ENCODE peak calls at places on chromosomes 1 and 21, in nine cellular contexts. B, Z, T, L, A, H, O, V and R are unnamed samples.

GRCh38 chr1:38527373-38527966 is 332.1 kb downstream of the RRAGC start:
- DNase-seq in T (no peak), L (no peak), O (no peak), H (no peak), B (no peak), A (no peak), Z (no peak), V (no peak), R (peak)

GRCh38 chr1:26696191-26696644 is 403 bp downstream of the ARID1A start:
- DNase-seq in T (no peak), H (peak), A (no peak), L (no peak), Z (no peak), O (no peak), V (no peak), B (no peak), R (no peak)

GRCh38 chr1:229230136-229230892 is 40.6 kb upstream of the RAB4A start:
- DNase-seq in O (no peak), A (no peak), Z (no peak), T (peak), H (no peak), L (no peak), B (no peak), V (no peak), R (no peak)

GRCh38 chr1:7509593-7509992 is 261.5 kb upstream of the VAMP3 start:
- DNase-seq in Z (no peak), L (no peak), H (no peak), B (no peak), O (no peak), A (no peak), T (no peak), V (no peak), R (no peak)

GRCh38 chr1:16921391-16922185 is at the start of gene CROCC:
- DNase-seq in Z (no peak), H (no peak), T (peak), B (peak), A (no peak), L (peak), O (no peak), V (no peak), R (no peak)

GRCh38 chr1:226337294-226337870 is 28.4 kb upstream of the LIN9 start:
- DNase-seq in L (no peak), H (no peak), O (no peak), A (no peak), B (no peak), T (no peak), V (no peak), Z (no peak), R (no peak)

GRCh38 chr1:16042096-16042495 is 1.5 kb upstream of the CLCNKB start:
- DNase-seq in V (no peak), T (no peak), H (no peak), A (no peak), B (no peak), O (no peak), Z (no peak), L (no peak), R (no peak)

GRCh38 chr1:25926731-25927496 is 20.7 kb upstream of the STMN1 start:
- DNase-seq in B (no peak), V (no peak), T (no peak), O (peak), A (no peak), Z (no peak), L (no peak), H (no peak), R (no peak)

GRCh38 chr1:68049941-68050878 is at the start of gene DIRAS3:
- DNase-seq in H (peak), A (no peak), V (peak), T (no peak), L (peak), Z (peak), B (peak), O (peak), R (no peak)

GRCh38 chr1:224189561-224189960 is 6.5 kb downstream of the DEGS1 start:
- DNase-seq in Z (no peak), O (no peak), L (no peak), T (no peak), H (no peak), A (no peak), V (no peak), B (no peak), R (no peak)

GRCh38 chr1:225919906-225920305 is 4.1 kb downstream of the PYCR2 start:
- DNase-seq in H (peak), V (no peak), B (peak), O (peak), A (peak), T (peak), Z (peak), L (peak), R (no peak)

GRCh38 chr1:48858200-48858599 is 81.5 kb upstream of the BEND5 start:
- DNase-seq in Z (peak), O (no peak), B (no peak), T (no peak), L (no peak), V (no peak), A (no peak), H (no peak), R (no peak)

GRCh38 chr1:178551940-178552339 is 39.0 kb downstream of the TEX35 start:
- DNase-seq in B (no peak), Z (no peak), H (no peak), A (no peak), T (no peak), O (peak), V (no peak), L (no peak), R (no peak)

GRCh38 chr1:112849425-112849966 is 106.5 kb downstream of the SLC16A1 start:
- DNase-seq in L (peak), O (no peak), B (peak), T (peak), V (peak), H (no peak), Z (peak), A (no peak), R (no peak)

GRCh38 chr1:33349081-33349759 is 28.3 kb upstream of the A3GALT2 start:
- DNase-seq in T (peak), B (peak), O (peak), Z (peak), H (no peak), V (peak), A (no peak), L (peak), R (no peak)

GRCh38 chr1:94255476-94255875 is 18.1 kb upstream of the ARHGAP29 start:
- DNase-seq in B (peak), L (no peak), T (no peak), H (no peak), A (no peak), O (no peak), V (no peak), Z (no peak), R (no peak)

GRCh38 chr1:218813247-218813646 is 360.4 kb upstream of the LYPLAL1 start:
- DNase-seq in O (no peak), T (peak), V (no peak), A (no peak), B (peak), L (peak), Z (no peak), H (no peak), R (no peak)

GRCh38 chr1:225440380-225440957 is 12.6 kb upstream of the LBR start:
- DNase-seq in L (no peak), V (no peak), T (no peak), O (no peak), H (no peak), A (no peak), Z (no peak), B (no peak), R (no peak)

GRCh38 chr21:29299906-29300546 is 1.3 kb downstream of the BACH1 start:
- DNase-seq in O (peak), T (peak), A (peak), H (no peak), L (peak), B (peak), V (peak), Z (peak), R (peak)

GRCh38 chr1:27784664-27785063 is 11.6 kb downstream of the STX12 start:
- DNase-seq in Z (no peak), O (no peak), T (no peak), B (no peak), L (no peak), V (no peak), H (no peak), A (no peak), R (no peak)

GRCh38 chr1:94898486-94899385 is 28.2 kb downstream of the CNN3 start:
- DNase-seq in T (no peak), L (peak), H (no peak), B (no peak), A (no peak), Z (peak), V (no peak), O (no peak), R (no peak)

GRCh38 chr1:75614455-75615379 is 3.8 kb upstream of the SLC44A5 start:
- DNase-seq in A (no peak), H (peak), B (peak), T (peak), V (peak), O (peak), Z (peak), L (peak), R (no peak)

GRCh38 chr1:78492376-78492950 is 1.7 kb downstream of the PTGFR start:
- DNase-seq in O (no peak), V (no peak), Z (peak), A (no peak), T (peak), L (no peak), H (peak), B (no peak), R (no peak)

GRCh38 chr1:32447469-32448185 is 17.2 kb upstream of the ZBTB8B start:
- DNase-seq in O (no peak), B (peak), H (no peak), L (peak), Z (peak), V (no peak), T (peak), A (peak), R (no peak)

GRCh38 chr1:229972600-229973296 is 94.3 kb upstream of the GALNT2 start:
- DNase-seq in V (peak), B (no peak), Z (no peak), L (no peak), T (peak), H (no peak), A (no peak), O (no peak), R (no peak)

GRCh38 chr21:39515684-39516083 is 63.9 kb downstream of the SH3BGR start:
- DNase-seq in T (no peak), L (no peak), A (no peak), O (no peak), Z (no peak), B (no peak), V (no peak), H (no peak), R (no peak)

GRCh38 chr1:7941437-7941793 is 776 bp upstream of the TNFRSF9 start:
- DNase-seq in V (no peak), A (no peak), T (no peak), H (no peak), B (no peak), L (no peak), O (no peak), Z (no peak), R (no peak)

DNA sequence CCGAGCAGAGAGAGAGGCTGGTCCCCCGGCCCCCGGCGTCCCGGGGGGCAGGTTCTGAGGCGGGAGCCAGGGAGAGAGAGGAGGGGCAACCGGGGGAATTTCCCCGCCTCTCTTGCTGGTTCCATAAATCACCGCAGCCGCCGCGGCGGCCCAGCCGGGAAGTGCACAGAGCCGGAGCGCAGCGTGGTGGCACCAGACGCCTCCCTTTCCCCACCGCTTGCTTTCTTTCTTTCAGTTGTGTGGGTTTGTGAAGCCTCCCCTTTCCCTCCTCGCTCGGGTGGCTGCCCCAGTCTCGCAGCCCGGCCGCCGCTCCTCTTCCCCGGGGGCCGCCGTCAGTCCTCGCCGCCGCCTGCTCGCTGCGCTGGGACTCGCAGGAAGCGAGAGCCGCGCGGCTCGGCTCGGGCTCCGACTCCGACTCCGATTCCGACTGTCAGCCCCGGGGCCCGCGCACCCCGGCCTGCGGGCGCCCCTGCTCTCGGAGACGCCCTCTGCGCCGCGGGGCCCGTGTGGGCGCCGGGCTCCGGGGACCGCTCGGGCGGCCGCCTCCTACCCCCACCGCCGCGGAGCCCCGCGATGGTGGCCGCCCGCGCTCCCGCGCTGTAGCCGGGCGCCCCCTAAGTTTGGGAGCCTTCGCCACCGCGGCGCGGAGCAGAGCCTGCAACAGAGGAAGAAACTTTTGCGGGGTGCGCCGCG is at the start of gene CACHD1:
- DNase-seq in O (peak), H (peak), T (peak), A (peak), Z (peak), L (peak), V (peak), B (peak), R (peak)
- TF ChIP-seq CTCF in O (peak), H (peak), T (peak), A (peak), Z (peak), L (peak), V (no peak), B (peak), R (no peak)

DNA sequence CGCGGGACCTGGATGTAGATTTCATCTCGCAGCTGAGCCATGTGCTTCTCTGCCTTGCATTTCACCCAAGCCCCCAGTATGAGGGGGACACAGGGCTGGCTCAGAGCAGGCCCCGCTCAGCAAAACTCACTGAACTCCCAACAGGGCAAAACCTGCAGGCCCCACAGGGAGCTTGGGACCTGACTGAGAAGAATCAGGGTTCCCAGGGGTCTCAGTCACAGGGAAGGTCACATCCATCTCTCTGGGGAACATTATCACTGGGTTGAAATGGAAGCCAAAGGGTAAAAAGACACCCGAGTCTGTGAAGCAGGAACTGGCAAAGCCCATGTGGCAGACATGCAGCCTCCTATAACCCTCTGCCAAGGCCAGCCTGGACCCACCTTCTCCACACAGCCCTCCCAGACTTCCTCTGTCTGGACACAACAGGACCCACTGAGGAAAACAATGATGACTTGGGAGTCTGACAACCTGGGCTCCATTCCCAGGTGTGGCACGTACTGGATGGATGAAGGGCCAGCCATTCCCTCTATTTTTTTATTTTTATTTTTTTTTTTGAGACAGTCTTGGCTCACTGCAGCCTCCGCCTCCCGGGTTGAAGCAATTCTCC is 11.7 kb downstream of the HSPG2 start:
- DNase-seq in A (no peak), Z (no peak), O (no peak), B (no peak), L (no peak), T (no peak), V (no peak), H (no peak), R (no peak)
- H3K4me3 ChIP-seq in A (no peak), Z (no peak), O (no peak), B (no peak), L (no peak), T (no peak), V (no peak), H (no peak), R (no peak)

DNA sequence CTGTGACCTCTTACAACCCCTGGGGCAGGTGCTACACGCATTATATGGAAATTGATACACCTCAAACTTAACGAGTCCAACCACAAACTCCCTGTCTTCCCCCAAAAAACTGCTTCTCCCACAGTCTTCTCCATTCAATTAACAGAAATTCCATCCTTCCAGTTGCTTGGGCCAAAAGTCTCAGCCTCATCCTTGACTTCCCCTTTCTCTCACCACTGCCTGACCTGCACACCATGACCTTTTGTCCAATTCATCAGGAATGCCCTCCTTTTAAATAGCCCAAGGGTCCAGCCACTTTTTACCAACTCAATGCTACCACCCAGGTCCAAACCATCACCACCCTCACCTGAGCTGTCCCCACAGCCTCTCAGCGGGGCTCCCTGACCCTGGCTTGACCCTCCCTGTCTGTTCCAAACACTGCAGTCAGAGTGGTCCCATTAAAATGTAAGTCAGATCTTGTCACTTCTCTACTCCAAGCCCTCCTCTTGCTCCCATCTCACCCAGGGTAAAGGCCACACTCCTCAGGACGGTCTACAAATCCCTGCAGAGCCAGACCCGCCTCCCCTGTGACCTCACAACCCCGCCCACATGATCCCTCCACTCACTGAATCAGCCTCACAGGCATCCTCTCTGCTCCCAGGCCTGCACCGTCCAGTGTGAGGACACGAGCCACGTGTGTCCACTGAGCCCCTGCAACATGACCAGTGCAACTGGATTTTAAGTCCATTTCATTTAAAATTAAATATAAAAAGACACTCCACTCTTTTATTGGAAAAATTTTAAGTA is 18.5 kb downstream of the KCNN3 start:
- DNase-seq in B (no peak), O (no peak), L (no peak), V (no peak), T (no peak), H (no peak), Z (no peak), A (no peak), R (no peak)
- TF ChIP-seq CTCF in B (no peak), O (no peak), L (no peak), V (no peak), T (no peak), H (no peak), Z (no peak), A (no peak), R (no peak)

DNA sequence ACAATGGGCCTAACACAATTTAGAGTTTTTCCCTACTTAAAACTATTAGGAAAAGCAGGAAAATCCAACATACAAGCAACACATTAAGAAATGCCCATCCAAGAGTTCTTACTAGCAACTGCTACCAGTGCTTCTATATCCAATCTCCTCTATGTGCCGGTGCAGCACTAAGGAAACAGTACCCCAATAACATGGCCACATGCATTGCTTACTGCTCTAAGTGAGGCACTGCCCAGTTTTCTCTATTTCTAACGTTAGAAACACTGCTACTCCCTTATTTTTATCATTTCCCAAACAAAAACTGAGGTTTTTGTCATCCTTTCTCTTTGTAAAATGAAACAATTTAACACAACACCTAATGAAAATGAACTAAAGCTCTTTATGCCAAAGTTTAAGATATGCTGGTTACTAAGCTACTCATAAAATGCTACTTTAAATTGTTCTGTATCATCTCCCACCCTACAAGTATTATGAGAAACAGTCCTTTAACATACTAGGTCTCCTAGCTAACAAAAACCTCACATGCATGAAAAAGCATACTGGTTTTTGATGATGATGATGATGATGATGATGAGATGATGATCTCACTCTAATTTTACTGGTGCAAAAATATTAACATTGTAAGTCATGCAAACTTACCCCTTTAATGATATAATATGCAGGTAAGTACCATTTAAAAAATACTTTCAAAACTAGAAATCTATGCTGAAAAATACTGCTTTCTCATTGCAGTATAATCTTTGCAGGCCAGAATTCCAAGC is 90.7 kb upstream of the TTC39A start:
- DNase-seq in L (no peak), Z (no peak), B (no peak), V (no peak), H (no peak), A (no peak), T (no peak), O (no peak), R (no peak)
- H3K4me3 ChIP-seq in L (peak), Z (no peak), B (peak), V (no peak), H (no peak), A (no peak), T (peak), O (no peak), R (no peak)

GRCh38 chr1:156696755-156697154 is 8.6 kb downstream of the CRABP2 start:
- DNase-seq in T (no peak), B (no peak), A (no peak), L (no peak), H (no peak), Z (no peak), V (no peak), O (no peak), R (no peak)

GRCh38 chr1:156700731-156701130 is 4.7 kb downstream of the CRABP2 start:
- DNase-seq in O (no peak), A (no peak), H (no peak), V (no peak), B (no peak), Z (no peak), T (no peak), L (no peak), R (no peak)

GRCh38 chr1:156697481-156697880 is 7.9 kb downstream of the CRABP2 start:
- DNase-seq in T (no peak), A (no peak), H (no peak), O (no peak), B (no peak), V (no peak), Z (no peak), L (no peak), R (no peak)

GRCh38 chr1:156703336-156703735 is 2.0 kb downstream of the CRABP2 start:
- DNase-seq in A (no peak), O (no peak), B (no peak), H (no peak), L (no peak), V (no peak), T (no peak), Z (no peak), R (no peak)

GRCh38 chr1:156698995-156699394 is 6.4 kb downstream of the CRABP2 start:
- DNase-seq in Z (no peak), H (no peak), O (no peak), A (no peak), B (no peak), T (no peak), L (peak), V (no peak), R (no peak)
- TF ChIP-seq CTCF in Z (no peak), H (no peak), O (no peak), A (no peak), B (no peak), T (no peak), L (no peak), V (no peak), R (no peak)

GRCh38 chr21:17231771-17232170 is 281.1 kb upstream of the CXADR start:
- DNase-seq in L (no peak), Z (no peak), T (no peak), B (no peak), A (no peak), O (no peak), H (no peak), V (no peak), R (no peak)
- H3K4me3 ChIP-seq in L (no peak), Z (no peak), T (no peak), B (no peak), A (no peak), O (no peak), H (no peak), V (no peak), R (no peak)

GRCh38 chr21:42654913-42655796 is 1.7 kb downstream of the PDE9A start:
- DNase-seq in T (no peak), H (no peak), B (no peak), Z (no peak), A (no peak), V (no peak), L (no peak), O (no peak), R (no peak)
- TF ChIP-seq CTCF in T (no peak), H (no peak), B (no peak), Z (no peak), A (no peak), V (no peak), L (no peak), O (no peak), R (no peak)